ENCODE peak calls at places on chromosomes 16 and 17, in eight cellular contexts. One of them, this sample, is unnamed.

GRCh38 chr16:89341697-89342694 is 124.5 kb downstream of the ZNF778 start:
- DNase-seq in right atrium auricular region: no peak
- DNase-seq in endothelial cell: no peak
- DNase-seq in cardiac muscle cell: no peak
- DNase-seq in SK-N-SH: no peak
- DNase-seq in WTC11: no peak
- DNase-seq in astrocyte of the spinal cord: no peak
- DNase-seq in Calu3: no peak
- DNase-seq in this sample: no peak

GRCh38 chr16:48556913-48557351 is 53.0 kb downstream of the N4BP1 start:
- DNase-seq in right atrium auricular region: no peak
- DNase-seq in endothelial cell: no peak
- DNase-seq in cardiac muscle cell: peak; percentile 35
- DNase-seq in SK-N-SH: no peak
- DNase-seq in WTC11: no peak
- DNase-seq in astrocyte of the spinal cord: peak; percentile 82
- DNase-seq in Calu3: no peak
- DNase-seq in this sample: no peak

GRCh38 chr16:86241681-86242080 is 268.6 kb upstream of the FOXF1 start:
- DNase-seq in right atrium auricular region: peak; percentile 54
- DNase-seq in endothelial cell: peak; percentile 45
- DNase-seq in cardiac muscle cell: no peak
- DNase-seq in SK-N-SH: no peak
- DNase-seq in WTC11: no peak
- DNase-seq in astrocyte of the spinal cord: no peak
- DNase-seq in Calu3: no peak
- DNase-seq in this sample: no peak

GRCh38 chr17:43714338-43715149 is 44.0 kb downstream of the SOST start:
- DNase-seq in right atrium auricular region: no peak
- DNase-seq in endothelial cell: no peak
- DNase-seq in cardiac muscle cell: no peak
- DNase-seq in SK-N-SH: no peak
- DNase-seq in WTC11: no peak
- DNase-seq in astrocyte of the spinal cord: peak; percentile 19
- DNase-seq in Calu3: no peak
- DNase-seq in this sample: no peak

GRCh38 chr17:80882926-80883685 is 108.5 kb upstream of the CHMP6 start:
- DNase-seq in right atrium auricular region: no peak
- DNase-seq in endothelial cell: no peak
- DNase-seq in cardiac muscle cell: no peak
- DNase-seq in SK-N-SH: no peak
- DNase-seq in WTC11: no peak
- DNase-seq in astrocyte of the spinal cord: no peak
- DNase-seq in Calu3: no peak
- DNase-seq in this sample: no peak

GRCh38 chr17:81187120-81187519 is 21.1 kb upstream of the AATK start:
- DNase-seq in right atrium auricular region: no peak
- DNase-seq in endothelial cell: no peak
- DNase-seq in cardiac muscle cell: no peak
- DNase-seq in SK-N-SH: no peak
- DNase-seq in WTC11: no peak
- DNase-seq in astrocyte of the spinal cord: no peak
- DNase-seq in Calu3: no peak
- DNase-seq in this sample: no peak

GRCh38 chr17:80087346-80088265 is 13.8 kb upstream of the GAA start:
- DNase-seq in right atrium auricular region: no peak
- DNase-seq in endothelial cell: no peak
- DNase-seq in cardiac muscle cell: no peak
- DNase-seq in SK-N-SH: peak; percentile 26
- DNase-seq in WTC11: no peak
- DNase-seq in astrocyte of the spinal cord: no peak
- DNase-seq in Calu3: no peak
- DNase-seq in this sample: no peak

GRCh38 chr17:62587554-62587953 is 39.9 kb upstream of the MRC2 start:
- DNase-seq in right atrium auricular region: no peak
- DNase-seq in endothelial cell: no peak
- DNase-seq in cardiac muscle cell: no peak
- DNase-seq in SK-N-SH: no peak
- DNase-seq in WTC11: no peak
- DNase-seq in astrocyte of the spinal cord: no peak
- DNase-seq in Calu3: no peak
- DNase-seq in this sample: no peak

GRCh38 chr16:75263291-75263962 is 12.0 kb upstream of the BCAR1 start:
- DNase-seq in right atrium auricular region: no peak
- DNase-seq in endothelial cell: no peak
- DNase-seq in cardiac muscle cell: no peak
- DNase-seq in SK-N-SH: peak; percentile 12
- DNase-seq in WTC11: no peak
- DNase-seq in astrocyte of the spinal cord: no peak
- DNase-seq in Calu3: no peak
- DNase-seq in this sample: no peak

GRCh38 chr16:29943846-29944669 is 17.8 kb upstream of the TMEM219 start:
- DNase-seq in right atrium auricular region: no peak
- DNase-seq in endothelial cell: no peak
- DNase-seq in cardiac muscle cell: peak; percentile 98
- DNase-seq in SK-N-SH: no peak
- DNase-seq in WTC11: peak; percentile 19
- DNase-seq in astrocyte of the spinal cord: peak; percentile 98
- DNase-seq in Calu3: peak; percentile 82
- DNase-seq in this sample: no peak

GRCh38 chr16:81595676-81596292 is 151.2 kb downstream of the CMIP start:
- DNase-seq in right atrium auricular region: no peak
- DNase-seq in endothelial cell: no peak
- DNase-seq in cardiac muscle cell: no peak
- DNase-seq in SK-N-SH: no peak
- DNase-seq in WTC11: no peak
- DNase-seq in astrocyte of the spinal cord: peak; percentile 19
- DNase-seq in Calu3: no peak
- DNase-seq in this sample: no peak

GRCh38 chr17:2925011-2925410 is 128.8 kb downstream of the RAP1GAP2 start:
- DNase-seq in right atrium auricular region: no peak
- DNase-seq in endothelial cell: no peak
- DNase-seq in cardiac muscle cell: no peak
- DNase-seq in SK-N-SH: no peak
- DNase-seq in WTC11: no peak
- DNase-seq in astrocyte of the spinal cord: no peak
- DNase-seq in Calu3: no peak
- DNase-seq in this sample: no peak

GRCh38 chr17:72603346-72604242 is 482.8 kb downstream of the SOX9 start:
- DNase-seq in right atrium auricular region: no peak
- DNase-seq in endothelial cell: no peak
- DNase-seq in cardiac muscle cell: peak; percentile 25
- DNase-seq in SK-N-SH: no peak
- DNase-seq in WTC11: no peak
- DNase-seq in astrocyte of the spinal cord: peak; percentile 97
- DNase-seq in Calu3: no peak
- DNase-seq in this sample: no peak

GRCh38 chr17:79942591-79943353 is 92.9 kb downstream of the TBC1D16 start:
- DNase-seq in right atrium auricular region: no peak
- DNase-seq in endothelial cell: no peak
- DNase-seq in cardiac muscle cell: peak; percentile 29
- DNase-seq in SK-N-SH: no peak
- DNase-seq in WTC11: peak; percentile 7
- DNase-seq in astrocyte of the spinal cord: no peak
- DNase-seq in Calu3: no peak
- DNase-seq in this sample: no peak

GRCh38 chr17:41976142-41976768 is 9.7 kb downstream of the CNP start:
- DNase-seq in right atrium auricular region: no peak
- DNase-seq in endothelial cell: no peak
- DNase-seq in cardiac muscle cell: no peak
- DNase-seq in SK-N-SH: no peak
- DNase-seq in WTC11: no peak
- DNase-seq in astrocyte of the spinal cord: no peak
- DNase-seq in Calu3: no peak
- DNase-seq in this sample: no peak

GRCh38 chr16:84630446-84631152 is 12.7 kb upstream of the COTL1 start:
- DNase-seq in right atrium auricular region: no peak
- DNase-seq in endothelial cell: no peak
- DNase-seq in cardiac muscle cell: no peak
- DNase-seq in SK-N-SH: no peak
- DNase-seq in WTC11: no peak
- DNase-seq in astrocyte of the spinal cord: no peak
- DNase-seq in Calu3: no peak
- DNase-seq in this sample: no peak

GRCh38 chr16:67428146-67428731 is 2.7 kb upstream of the HSD11B2 start:
- DNase-seq in right atrium auricular region: no peak
- DNase-seq in endothelial cell: peak; percentile 84
- DNase-seq in cardiac muscle cell: peak; percentile 75
- DNase-seq in SK-N-SH: peak; percentile 82
- DNase-seq in WTC11: peak; percentile 91
- DNase-seq in astrocyte of the spinal cord: peak; percentile 47
- DNase-seq in Calu3: peak; percentile 90
- DNase-seq in this sample: peak; percentile 68

GRCh38 chr16:75580-76501 is 2.2 kb upstream of the MPG start:
- DNase-seq in right atrium auricular region: peak; percentile 92
- DNase-seq in endothelial cell: peak; percentile 63
- DNase-seq in cardiac muscle cell: peak; percentile 95
- DNase-seq in SK-N-SH: peak; percentile 63
- DNase-seq in WTC11: peak; percentile 61
- DNase-seq in astrocyte of the spinal cord: peak; percentile 77
- DNase-seq in Calu3: no peak
- DNase-seq in this sample: no peak

GRCh38 chr17:80539022-80539421 is 5.6 kb upstream of the RPTOR start:
- DNase-seq in right atrium auricular region: no peak
- DNase-seq in endothelial cell: no peak
- DNase-seq in cardiac muscle cell: no peak
- DNase-seq in SK-N-SH: no peak
- DNase-seq in WTC11: no peak
- DNase-seq in astrocyte of the spinal cord: no peak
- DNase-seq in Calu3: no peak
- DNase-seq in this sample: no peak

GRCh38 chr16:53985865-53986264 is 281.9 kb downstream of the FTO start:
- DNase-seq in right atrium auricular region: no peak
- DNase-seq in endothelial cell: no peak
- DNase-seq in cardiac muscle cell: no peak
- DNase-seq in SK-N-SH: no peak
- DNase-seq in WTC11: no peak
- DNase-seq in astrocyte of the spinal cord: no peak
- DNase-seq in Calu3: no peak
- DNase-seq in this sample: no peak

GRCh38 chr16:75433732-75434413 is 570 bp upstream of the CFDP1 start:
- DNase-seq in right atrium auricular region: peak; percentile 81
- DNase-seq in endothelial cell: peak; percentile 60
- DNase-seq in cardiac muscle cell: peak; percentile 97
- DNase-seq in SK-N-SH: peak; percentile 68
- DNase-seq in WTC11: peak; percentile 22
- DNase-seq in astrocyte of the spinal cord: peak; percentile 96
- DNase-seq in Calu3: peak; percentile 77
- DNase-seq in this sample: peak; percentile 28

GRCh38 chr17:6098466-6099180 is 28.4 kb downstream of the WSCD1 start:
- DNase-seq in right atrium auricular region: no peak
- DNase-seq in endothelial cell: peak; percentile 47
- DNase-seq in cardiac muscle cell: peak; percentile 9
- DNase-seq in SK-N-SH: no peak
- DNase-seq in WTC11: no peak
- DNase-seq in astrocyte of the spinal cord: no peak
- DNase-seq in Calu3: no peak
- DNase-seq in this sample: no peak

GRCh38 chr17:63697341-63698286 is 2.3 kb downstream of the LIMD2 start:
- DNase-seq in right atrium auricular region: no peak
- DNase-seq in endothelial cell: peak; percentile 56
- DNase-seq in cardiac muscle cell: peak; percentile 40
- DNase-seq in SK-N-SH: peak; percentile 71
- DNase-seq in WTC11: peak; percentile 70
- DNase-seq in astrocyte of the spinal cord: no peak
- DNase-seq in Calu3: peak; percentile 64
- DNase-seq in this sample: no peak

GRCh38 chr17:76868176-76868668 is at the start of gene MGAT5B:
- DNase-seq in right atrium auricular region: peak; percentile 58
- DNase-seq in endothelial cell: peak; percentile 98
- DNase-seq in cardiac muscle cell: peak; percentile 85
- DNase-seq in SK-N-SH: peak; percentile 100
- DNase-seq in WTC11: peak; percentile 91
- DNase-seq in astrocyte of the spinal cord: peak; percentile 79
- DNase-seq in Calu3: peak; percentile 91
- DNase-seq in this sample: peak; percentile 87

GRCh38 chr17:79002291-79002690 is 7.3 kb downstream of the CANT1 start:
- DNase-seq in right atrium auricular region: no peak
- DNase-seq in endothelial cell: no peak
- DNase-seq in cardiac muscle cell: no peak
- DNase-seq in SK-N-SH: no peak
- DNase-seq in WTC11: no peak
- DNase-seq in astrocyte of the spinal cord: no peak
- DNase-seq in Calu3: no peak
- DNase-seq in this sample: no peak

GRCh38 chr17:9726291-9726690 is 65.1 kb downstream of the DHRS7C start:
- DNase-seq in right atrium auricular region: no peak
- DNase-seq in endothelial cell: no peak
- DNase-seq in cardiac muscle cell: no peak
- DNase-seq in SK-N-SH: no peak
- DNase-seq in WTC11: no peak
- DNase-seq in astrocyte of the spinal cord: no peak
- DNase-seq in Calu3: no peak
- DNase-seq in this sample: no peak

GRCh38 chr17:55607736-55608341 is 96.6 kb upstream of the SMIM36 start:
- DNase-seq in right atrium auricular region: peak; percentile 82
- DNase-seq in endothelial cell: no peak
- DNase-seq in cardiac muscle cell: peak; percentile 86
- DNase-seq in SK-N-SH: no peak
- DNase-seq in WTC11: no peak
- DNase-seq in astrocyte of the spinal cord: peak; percentile 38
- DNase-seq in Calu3: peak; percentile 37
- DNase-seq in this sample: no peak

GRCh38 chr17:48322060-48322459 is 108.0 kb downstream of the SKAP1 start:
- DNase-seq in right atrium auricular region: no peak
- DNase-seq in endothelial cell: no peak
- DNase-seq in cardiac muscle cell: peak; percentile 20
- DNase-seq in SK-N-SH: no peak
- DNase-seq in WTC11: no peak
- DNase-seq in astrocyte of the spinal cord: peak; percentile 38
- DNase-seq in Calu3: no peak
- DNase-seq in this sample: no peak
- TF ChIP-seq CTCF in right atrium auricular region: no peak
- TF ChIP-seq CTCF in endothelial cell: no peak
- TF ChIP-seq CTCF in cardiac muscle cell: peak; percentile 26
- TF ChIP-seq CTCF in SK-N-SH: peak; percentile 28
- TF ChIP-seq CTCF in WTC11: no peak
- TF ChIP-seq CTCF in astrocyte of the spinal cord: peak; percentile 10
- TF ChIP-seq CTCF in Calu3: no peak
- TF ChIP-seq CTCF in this sample: no peak

GRCh38 chr16:2490190-2491105 is 15.5 kb downstream of the TBC1D24 start:
- DNase-seq in right atrium auricular region: no peak
- DNase-seq in endothelial cell: no peak
- DNase-seq in cardiac muscle cell: no peak
- DNase-seq in SK-N-SH: no peak
- DNase-seq in WTC11: no peak
- DNase-seq in astrocyte of the spinal cord: no peak
- DNase-seq in Calu3: no peak
- DNase-seq in this sample: no peak
- TF ChIP-seq CTCF in right atrium auricular region: no peak
- TF ChIP-seq CTCF in endothelial cell: no peak
- TF ChIP-seq CTCF in cardiac muscle cell: no peak
- TF ChIP-seq CTCF in SK-N-SH: no peak
- TF ChIP-seq CTCF in WTC11: no peak
- TF ChIP-seq CTCF in astrocyte of the spinal cord: no peak
- TF ChIP-seq CTCF in Calu3: no peak
- TF ChIP-seq CTCF in this sample: no peak

GRCh38 chr17:48068491-48068961 is 20.4 kb downstream of the NFE2L1 start:
- DNase-seq in right atrium auricular region: no peak
- DNase-seq in endothelial cell: peak; percentile 42
- DNase-seq in cardiac muscle cell: no peak
- DNase-seq in SK-N-SH: no peak
- DNase-seq in WTC11: peak; percentile 57
- DNase-seq in astrocyte of the spinal cord: peak; percentile 26
- DNase-seq in Calu3: peak; percentile 43
- DNase-seq in this sample: no peak
- TF ChIP-seq CTCF in right atrium auricular region: no peak
- TF ChIP-seq CTCF in endothelial cell: peak; percentile 71
- TF ChIP-seq CTCF in cardiac muscle cell: peak; percentile 49
- TF ChIP-seq CTCF in SK-N-SH: peak; percentile 62
- TF ChIP-seq CTCF in WTC11: no peak
- TF ChIP-seq CTCF in astrocyte of the spinal cord: peak; percentile 57
- TF ChIP-seq CTCF in Calu3: peak; percentile 31
- TF ChIP-seq CTCF in this sample: peak; percentile 47

GRCh38 chr17:74923538-74924249 is 379 bp upstream of the OTOP2 start:
- DNase-seq in right atrium auricular region: peak; percentile 61
- DNase-seq in endothelial cell: peak; percentile 82
- DNase-seq in cardiac muscle cell: peak; percentile 53
- DNase-seq in SK-N-SH: peak; percentile 98
- DNase-seq in WTC11: peak; percentile 79
- DNase-seq in astrocyte of the spinal cord: peak; percentile 8
- DNase-seq in Calu3: peak; percentile 82
- DNase-seq in this sample: peak; percentile 76
- TF ChIP-seq CTCF in right atrium auricular region: peak; percentile 74
- TF ChIP-seq CTCF in endothelial cell: peak; percentile 97
- TF ChIP-seq CTCF in cardiac muscle cell: peak; percentile 57
- TF ChIP-seq CTCF in SK-N-SH: peak; percentile 86
- TF ChIP-seq CTCF in WTC11: peak; percentile 91
- TF ChIP-seq CTCF in astrocyte of the spinal cord: peak; percentile 66
- TF ChIP-seq CTCF in Calu3: peak; percentile 95
- TF ChIP-seq CTCF in this sample: peak; percentile 93